ENCODE peak calls at places on chromosomes 6 and 20, in five cellular contexts. One of them, this sample, is unnamed.

GRCh38 chr6:166861304-166861703 is 95.0 kb downstream of the RNASET2 start:
- DNase-seq in A549: no peak
- DNase-seq in GM12865: no peak
- DNase-seq in testis: no peak
- DNase-seq in endothelial cell: no peak
- DNase-seq in this sample: no peak

GRCh38 chr20:53413188-53413631 is 180.4 kb downstream of the ZNF217 start:
- DNase-seq in A549: peak
- DNase-seq in testis: peak
- DNase-seq in endothelial cell: peak
- DNase-seq in GM12865: peak
- DNase-seq in this sample: peak

GRCh38 chr20:62907377-62908317 is 18.7 kb downstream of the DIDO1 start:
- DNase-seq in endothelial cell: no peak
- DNase-seq in testis: no peak
- DNase-seq in A549: no peak
- DNase-seq in GM12865: no peak
- DNase-seq in this sample: no peak

GRCh38 chr20:2133318-2134183 is 31.9 kb downstream of the STK35 start:
- DNase-seq in GM12865: no peak
- DNase-seq in endothelial cell: no peak
- DNase-seq in A549: peak
- DNase-seq in testis: no peak
- DNase-seq in this sample: peak

GRCh38 chr6:108260126-108260808 is 573 bp downstream of the SNX3 start:
- DNase-seq in GM12865: peak
- DNase-seq in testis: peak
- DNase-seq in A549: peak
- DNase-seq in endothelial cell: no peak
- DNase-seq in this sample: peak

GRCh38 chr6:133953634-133954415 is 801 bp downstream of the TBPL1 start:
- DNase-seq in testis: no peak
- DNase-seq in GM12865: peak
- DNase-seq in endothelial cell: no peak
- DNase-seq in A549: no peak
- DNase-seq in this sample: peak

GRCh38 chr6:31125586-31126363 is 5.5 kb upstream of the CDSN start:
- DNase-seq in testis: no peak
- DNase-seq in A549: peak
- DNase-seq in GM12865: no peak
- DNase-seq in endothelial cell: no peak
- DNase-seq in this sample: peak

GRCh38 chr20:1224205-1224604 is 1.6 kb upstream of the RAD21L1 start:
- DNase-seq in A549: no peak
- DNase-seq in testis: no peak
- DNase-seq in endothelial cell: no peak
- DNase-seq in GM12865: no peak
- DNase-seq in this sample: no peak

GRCh38 chr6:36984581-36985383 is 1.2 kb downstream of the MTCH1 start:
- DNase-seq in testis: peak
- DNase-seq in endothelial cell: peak
- DNase-seq in GM12865: peak
- DNase-seq in A549: peak
- DNase-seq in this sample: peak

GRCh38 chr6:150006961-150007464 is 18.3 kb downstream of the RAET1L start:
- DNase-seq in A549: peak
- DNase-seq in testis: no peak
- DNase-seq in GM12865: peak
- DNase-seq in endothelial cell: no peak
- DNase-seq in this sample: no peak

GRCh38 chr6:39951716-39952115 is 17.5 kb upstream of the MOCS1 start:
- DNase-seq in testis: peak
- DNase-seq in endothelial cell: no peak
- DNase-seq in A549: no peak
- DNase-seq in GM12865: no peak
- DNase-seq in this sample: no peak

GRCh38 chr20:61288331-61288784 is 36.3 kb downstream of the CDH4 start:
- DNase-seq in testis: no peak
- DNase-seq in GM12865: no peak
- DNase-seq in A549: no peak
- DNase-seq in endothelial cell: no peak
- DNase-seq in this sample: no peak

GRCh38 chr20:43459022-43459942 is 1.6 kb downstream of the SRSF6 start:
- DNase-seq in GM12865: no peak
- DNase-seq in A549: peak
- DNase-seq in testis: peak
- DNase-seq in endothelial cell: no peak
- DNase-seq in this sample: no peak

GRCh38 chr6:6678811-6679210 is 90.3 kb downstream of the LY86 start:
- DNase-seq in A549: no peak
- DNase-seq in endothelial cell: no peak
- DNase-seq in GM12865: no peak
- DNase-seq in testis: no peak
- DNase-seq in this sample: peak

GRCh38 chr6:157304840-157305675 is 18.3 kb downstream of the TMEM242 start:
- DNase-seq in endothelial cell: peak
- DNase-seq in testis: no peak
- DNase-seq in GM12865: no peak
- DNase-seq in A549: no peak
- DNase-seq in this sample: no peak

GRCh38 chr6:146928503-146928902 is 275.7 kb upstream of the STXBP5 start:
- DNase-seq in GM12865: no peak
- DNase-seq in A549: no peak
- DNase-seq in endothelial cell: no peak
- DNase-seq in testis: no peak
- DNase-seq in this sample: no peak

GRCh38 chr6:149233056-149233715 is 84.3 kb upstream of the TAB2 start:
- DNase-seq in GM12865: no peak
- DNase-seq in A549: peak
- DNase-seq in endothelial cell: no peak
- DNase-seq in testis: no peak
- DNase-seq in this sample: no peak

GRCh38 chr6:20708367-20709124 is 174.3 kb downstream of the CDKAL1 start:
- DNase-seq in endothelial cell: no peak
- DNase-seq in GM12865: peak
- DNase-seq in testis: no peak
- DNase-seq in A549: no peak
- DNase-seq in this sample: no peak

GRCh38 chr6:43817192-43817591 is 47.2 kb downstream of the VEGFA start:
- DNase-seq in testis: no peak
- DNase-seq in A549: peak
- DNase-seq in endothelial cell: peak
- DNase-seq in GM12865: peak
- DNase-seq in this sample: no peak
- TF ChIP-seq CTCF in testis: no peak
- TF ChIP-seq CTCF in A549: peak
- TF ChIP-seq CTCF in endothelial cell: no peak
- TF ChIP-seq CTCF in GM12865: peak
- TF ChIP-seq CTCF in this sample: no peak

GRCh38 chr6:53513519-53513966 is 31.4 kb downstream of the GCLC start:
- DNase-seq in A549: no peak
- DNase-seq in testis: no peak
- DNase-seq in GM12865: no peak
- DNase-seq in endothelial cell: no peak
- DNase-seq in this sample: no peak
- TF ChIP-seq CTCF in A549: no peak
- TF ChIP-seq CTCF in testis: no peak
- TF ChIP-seq CTCF in GM12865: no peak
- TF ChIP-seq CTCF in endothelial cell: no peak
- TF ChIP-seq CTCF in this sample: no peak

GRCh38 chr6:57159127-57159526 is 13.0 kb upstream of the BAG2 start:
- DNase-seq in A549: no peak
- DNase-seq in endothelial cell: no peak
- DNase-seq in testis: no peak
- DNase-seq in GM12865: no peak
- DNase-seq in this sample: no peak

GRCh38 chr6:57158658-57159057 is 13.5 kb upstream of the BAG2 start:
- DNase-seq in GM12865: no peak
- DNase-seq in A549: no peak
- DNase-seq in endothelial cell: no peak
- DNase-seq in testis: no peak
- DNase-seq in this sample: no peak

GRCh38 chr6:57165080-57165479 is 7.0 kb upstream of the BAG2 start:
- DNase-seq in endothelial cell: no peak
- DNase-seq in testis: no peak
- DNase-seq in A549: no peak
- DNase-seq in GM12865: no peak
- DNase-seq in this sample: no peak

GRCh38 chr6:57162008-57162407 is 10.1 kb upstream of the BAG2 start:
- DNase-seq in GM12865: no peak
- DNase-seq in A549: no peak
- DNase-seq in endothelial cell: no peak
- DNase-seq in testis: no peak
- DNase-seq in this sample: no peak

DNA sequence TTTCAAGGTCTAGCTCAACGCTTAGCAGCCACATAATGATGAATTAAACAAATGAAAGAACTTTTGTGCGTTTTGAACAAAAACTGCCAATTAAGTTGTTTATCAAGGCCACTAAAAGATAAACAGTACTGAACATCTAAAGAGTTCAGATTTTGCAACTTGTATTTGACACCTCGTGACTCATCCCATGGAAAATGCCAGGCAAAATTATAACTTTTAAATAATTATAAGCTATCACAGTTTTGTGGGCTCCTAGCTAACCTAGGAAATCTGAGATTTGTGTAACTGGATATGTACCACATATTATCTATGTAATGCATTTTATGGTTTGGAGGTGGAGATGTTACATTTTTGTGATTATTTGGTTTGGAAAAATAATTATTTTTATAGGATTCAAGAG is 9.6 kb upstream of the BAG2 start:
- DNase-seq in endothelial cell: no peak
- DNase-seq in testis: no peak
- DNase-seq in GM12865: no peak
- DNase-seq in A549: no peak
- DNase-seq in this sample: no peak
- TF ChIP-seq CTCF in endothelial cell: no peak
- TF ChIP-seq CTCF in testis: no peak
- TF ChIP-seq CTCF in GM12865: no peak
- TF ChIP-seq CTCF in A549: no peak
- TF ChIP-seq CTCF in this sample: no peak

GRCh38 chr6:41687501-41688175 is 47.8 kb downstream of the TFEB start:
- DNase-seq in endothelial cell: no peak
- DNase-seq in A549: no peak
- DNase-seq in testis: no peak
- DNase-seq in GM12865: no peak
- DNase-seq in this sample: no peak
- TF ChIP-seq CTCF in endothelial cell: no peak
- TF ChIP-seq CTCF in A549: no peak
- TF ChIP-seq CTCF in testis: no peak
- TF ChIP-seq CTCF in GM12865: no peak
- TF ChIP-seq CTCF in this sample: no peak

GRCh38 chr6:12309070-12309469 is 18.9 kb downstream of the EDN1 start:
- DNase-seq in testis: no peak
- DNase-seq in endothelial cell: no peak
- DNase-seq in GM12865: no peak
- DNase-seq in A549: peak
- DNase-seq in this sample: no peak

GRCh38 chr6:12313311-12313991 is 23.3 kb downstream of the EDN1 start:
- DNase-seq in endothelial cell: no peak
- DNase-seq in GM12865: no peak
- DNase-seq in A549: peak
- DNase-seq in testis: no peak
- DNase-seq in this sample: no peak

GRCh38 chr6:12312736-12313135 is 22.6 kb downstream of the EDN1 start:
- DNase-seq in testis: no peak
- DNase-seq in GM12865: no peak
- DNase-seq in A549: no peak
- DNase-seq in endothelial cell: no peak
- DNase-seq in this sample: no peak

GRCh38 chr6:12313992-12314589 is 23.9 kb downstream of the EDN1 start:
- DNase-seq in A549: peak
- DNase-seq in testis: no peak
- DNase-seq in endothelial cell: no peak
- DNase-seq in GM12865: no peak
- DNase-seq in this sample: peak

DNA sequence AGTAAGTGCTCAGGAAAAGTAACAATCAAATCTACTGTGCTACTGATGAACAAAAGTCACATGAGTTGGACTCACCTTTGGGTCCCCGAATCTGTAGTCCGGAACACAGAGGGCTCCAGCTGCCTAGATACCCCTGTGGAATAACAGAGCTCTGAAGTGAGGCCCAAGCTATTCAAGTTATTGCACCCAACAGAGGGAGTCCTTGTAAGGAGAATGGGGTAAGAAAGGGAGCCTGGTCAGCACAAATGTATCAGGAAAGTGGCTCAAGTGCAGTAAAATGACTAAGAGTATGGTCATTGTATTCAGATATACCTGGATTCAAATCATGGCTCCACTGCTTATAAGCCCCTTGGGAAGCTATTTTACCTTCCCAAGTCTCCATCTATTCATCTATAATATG is 20.9 kb downstream of the EDN1 start:
- DNase-seq in testis: no peak
- DNase-seq in A549: peak
- DNase-seq in GM12865: no peak
- DNase-seq in endothelial cell: no peak
- DNase-seq in this sample: no peak
- TF ChIP-seq CTCF in testis: no peak
- TF ChIP-seq CTCF in A549: peak
- TF ChIP-seq CTCF in GM12865: no peak
- TF ChIP-seq CTCF in endothelial cell: no peak
- TF ChIP-seq CTCF in this sample: no peak

This sample was measured in thyroid gland.